ENCODE peak calls at places on chromosome 15, in five cellular contexts. D is HEK293T, Q is NT2/D1, X is HepG2, H is GM12878. P is an unnamed sample.

GRCh38 chr15:43954181-43954621 is 127.4 kb downstream of the WDR76 start:
- DNase-seq in D (no peak), Q (no peak), X (no peak), H (no peak), P (no peak)

GRCh38 chr15:66775127-66776105 is 73.4 kb downstream of the SMAD6 start:
- DNase-seq in D (no peak), Q (no peak), X (no peak), H (no peak), P (no peak)

GRCh38 chr15:31510003-31510402 is 183.4 kb downstream of the KLF13 start:
- DNase-seq in D (no peak), Q (no peak), X (no peak), H (no peak), P (no peak)

GRCh38 chr15:90412356-90413194 is 24.5 kb downstream of the IQGAP1 start:
- DNase-seq in D (peak), Q (peak), X (no peak), H (peak), P (no peak)

GRCh38 chr15:55247276-55247675 is 42.3 kb downstream of the RAB27A start:
- DNase-seq in D (no peak), Q (no peak), X (no peak), H (no peak), P (no peak)

GRCh38 chr15:71278989-71279756 is 163.9 kb downstream of the THSD4 start:
- DNase-seq in D (peak), Q (no peak), X (peak), H (no peak), P (no peak)

GRCh38 chr15:60477991-60478632 is 830 bp downstream of the ICE2 start:
- DNase-seq in D (peak), Q (no peak), X (peak), H (peak), P (no peak)

GRCh38 chr15:73787621-73788020 is 34.5 kb upstream of the INSYN1 start:
- DNase-seq in D (no peak), Q (no peak), X (no peak), H (no peak), P (no peak)

GRCh38 chr15:40782609-40783227 is 12.9 kb downstream of the C15orf62 start:
- DNase-seq in D (peak), Q (no peak), X (peak), H (no peak), P (peak)

GRCh38 chr15:44011238-44011873 is 183.7 kb downstream of the FRMD5 start:
- DNase-seq in D (no peak), Q (no peak), X (no peak), H (no peak), P (no peak)

GRCh38 chr15:41281236-41281635 is 50.2 kb downstream of the CHP1 start:
- DNase-seq in D (no peak), Q (no peak), X (peak), H (no peak), P (no peak)

GRCh38 chr15:77107531-77108355 is 36.8 kb upstream of the TSPAN3 start:
- DNase-seq in D (peak), Q (peak), X (peak), H (no peak), P (peak)

GRCh38 chr15:44780608-44781007 is 44.3 kb downstream of the TRIM69 start:
- DNase-seq in D (no peak), Q (no peak), X (no peak), H (no peak), P (no peak)

GRCh38 chr15:90869601-90870353 is 1.4 kb downstream of the FURIN start:
- DNase-seq in D (no peak), Q (peak), X (no peak), H (no peak), P (peak)

GRCh38 chr15:77455696-77456293 is 35.1 kb downstream of the HMG20A start:
- DNase-seq in D (no peak), Q (no peak), X (no peak), H (no peak), P (no peak)

GRCh38 chr15:31024979-31025378 is 33.6 kb upstream of the MTMR10 start:
- DNase-seq in D (no peak), Q (no peak), X (peak), H (no peak), P (no peak)

GRCh38 chr15:71226536-71227455 is 111.5 kb downstream of the THSD4 start:
- DNase-seq in D (no peak), Q (no peak), X (no peak), H (no peak), P (no peak)

GRCh38 chr15:43516185-43516584 is 1.2 kb upstream of the MAP1A start:
- DNase-seq in D (no peak), Q (no peak), X (no peak), H (no peak), P (no peak)

GRCh38 chr15:83850846-83851245 is 196.9 kb downstream of the ADAMTSL3 start:
- DNase-seq in D (no peak), Q (no peak), X (no peak), H (no peak), P (no peak)
- TF ChIP-seq SUZ12 in D (no peak), Q (no peak), X (no peak), H (no peak), P (no peak)

DNA sequence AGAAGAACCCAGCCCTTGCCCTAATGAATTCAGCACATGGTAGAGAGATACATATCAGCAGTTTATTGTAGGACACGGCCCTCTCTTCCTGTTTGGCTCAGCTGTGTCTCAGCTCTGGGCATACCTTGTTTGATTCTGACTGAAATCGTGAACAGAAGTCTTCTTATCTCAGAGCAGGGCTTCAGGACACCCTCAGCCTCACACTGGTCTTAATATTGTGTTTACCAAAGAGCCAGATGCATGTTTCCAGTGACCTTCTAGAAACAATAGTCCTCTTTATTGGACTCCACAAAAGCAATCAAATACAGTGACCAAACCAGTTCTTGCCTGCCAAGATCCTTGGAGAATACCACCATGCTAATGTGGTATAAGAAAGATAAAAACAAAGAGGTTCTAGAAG is 54.7 kb downstream of the FAM174B start:
- DNase-seq in D (no peak), Q (no peak), X (no peak), H (no peak), P (no peak)
- TF ChIP-seq SUZ12 in D (no peak), Q (no peak), X (no peak), H (no peak), P (no peak)

DNA sequence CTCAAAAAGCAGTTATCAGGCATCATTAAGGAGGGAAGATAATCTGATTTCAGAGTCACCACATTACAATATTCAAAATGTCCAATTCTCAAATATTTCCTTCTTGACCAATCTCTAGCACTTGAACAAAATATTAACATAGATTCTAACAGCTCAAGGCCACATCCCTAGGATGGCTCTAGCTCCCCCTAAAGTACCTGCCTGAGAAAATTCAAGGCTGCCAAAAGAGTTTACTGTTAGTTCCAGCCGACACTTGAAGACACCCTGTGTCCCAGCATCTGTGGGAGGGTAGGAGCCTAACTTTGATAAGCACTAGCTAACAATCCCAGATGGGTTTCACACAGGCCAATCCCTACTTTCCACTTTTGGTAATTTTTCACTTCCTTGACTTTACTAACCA is 10.4 kb downstream of the NSMCE3 start:
- DNase-seq in D (no peak), Q (no peak), X (no peak), H (no peak), P (no peak)
- TF ChIP-seq SUZ12 in D (no peak), Q (no peak), X (no peak), H (no peak), P (no peak)

GRCh38 chr15:38652998-38653397 is 88.4 kb upstream of the RASGRP1 start:
- DNase-seq in D (no peak), Q (no peak), X (no peak), H (no peak), P (no peak)
- TF ChIP-seq SUZ12 in D (no peak), Q (no peak), X (no peak), H (no peak), P (no peak)

GRCh38 chr15:101426761-101427333 is 62.7 kb downstream of the PCSK6 start:
- DNase-seq in D (no peak), Q (no peak), X (no peak), H (no peak), P (peak)
- TF ChIP-seq SUZ12 in D (no peak), Q (no peak), X (no peak), H (no peak), P (no peak)

GRCh38 chr15:65423977-65424679 is 1.4 kb upstream of the IGDCC4 start:
- DNase-seq in D (no peak), Q (no peak), X (no peak), H (no peak), P (no peak)
- TF ChIP-seq SUZ12 in D (no peak), Q (no peak), X (no peak), H (no peak), P (no peak)